ENCODE peak calls at places on chromosomes 6 and 20, in five cellular contexts. One of them, this sample, is unnamed.

GRCh38 chr20:53903652-53903987 is 166.8 kb downstream of the BCAS1 start:
- DNase-seq in NCI-H1417: no peak
- DNase-seq in NCI-H748 treated with DMSO at 0.1 percent for 48 hours: no peak
- DNase-seq in activated effector memory CD4-positive, alpha-beta T cell treated with anti-CD3 and anti-CD28 coated beads, Interleukin-2, amount 50 U/mL, for 16 hours: no peak
- DNase-seq in Kasumi-1: no peak
- DNase-seq in this sample: peak; percentile 81

GRCh38 chr6:85364354-85364753 is 85.5 kb upstream of the NT5E start:
- DNase-seq in NCI-H1417: no peak
- DNase-seq in NCI-H748 treated with DMSO at 0.1 percent for 48 hours: no peak
- DNase-seq in activated effector memory CD4-positive, alpha-beta T cell treated with anti-CD3 and anti-CD28 coated beads, Interleukin-2, amount 50 U/mL, for 16 hours: no peak
- DNase-seq in Kasumi-1: no peak
- DNase-seq in this sample: no peak

GRCh38 chr6:169167581-169168301 is 85.9 kb downstream of the THBS2 start:
- DNase-seq in NCI-H1417: no peak
- DNase-seq in NCI-H748 treated with DMSO at 0.1 percent for 48 hours: no peak
- DNase-seq in activated effector memory CD4-positive, alpha-beta T cell treated with anti-CD3 and anti-CD28 coated beads, Interleukin-2, amount 50 U/mL, for 16 hours: no peak
- DNase-seq in Kasumi-1: no peak
- DNase-seq in this sample: no peak

GRCh38 chr6:114144887-114145851 is 174.2 kb upstream of the HDAC2 start:
- DNase-seq in NCI-H1417: no peak
- DNase-seq in NCI-H748 treated with DMSO at 0.1 percent for 48 hours: no peak
- DNase-seq in activated effector memory CD4-positive, alpha-beta T cell treated with anti-CD3 and anti-CD28 coated beads, Interleukin-2, amount 50 U/mL, for 16 hours: no peak
- DNase-seq in Kasumi-1: no peak
- DNase-seq in this sample: no peak

GRCh38 chr20:49695830-49696229 is 17.8 kb downstream of the B4GALT5 start:
- DNase-seq in NCI-H1417: no peak
- DNase-seq in NCI-H748 treated with DMSO at 0.1 percent for 48 hours: no peak
- DNase-seq in activated effector memory CD4-positive, alpha-beta T cell treated with anti-CD3 and anti-CD28 coated beads, Interleukin-2, amount 50 U/mL, for 16 hours: no peak
- DNase-seq in Kasumi-1: no peak
- DNase-seq in this sample: no peak

GRCh38 chr6:166313255-166314070 is 5.3 kb upstream of the PRR18 start:
- DNase-seq in NCI-H1417: no peak
- DNase-seq in NCI-H748 treated with DMSO at 0.1 percent for 48 hours: peak; percentile 31
- DNase-seq in activated effector memory CD4-positive, alpha-beta T cell treated with anti-CD3 and anti-CD28 coated beads, Interleukin-2, amount 50 U/mL, for 16 hours: peak; percentile 71
- DNase-seq in Kasumi-1: peak; percentile 73
- DNase-seq in this sample: no peak

GRCh38 chr6:146258206-146258605 is 229.3 kb downstream of the GRM1 start:
- DNase-seq in NCI-H1417: no peak
- DNase-seq in NCI-H748 treated with DMSO at 0.1 percent for 48 hours: no peak
- DNase-seq in activated effector memory CD4-positive, alpha-beta T cell treated with anti-CD3 and anti-CD28 coated beads, Interleukin-2, amount 50 U/mL, for 16 hours: no peak
- DNase-seq in Kasumi-1: no peak
- DNase-seq in this sample: no peak

GRCh38 chr20:45957021-45957941 is 14.7 kb downstream of the ZNF335 start:
- DNase-seq in NCI-H1417: no peak
- DNase-seq in NCI-H748 treated with DMSO at 0.1 percent for 48 hours: no peak
- DNase-seq in activated effector memory CD4-positive, alpha-beta T cell treated with anti-CD3 and anti-CD28 coated beads, Interleukin-2, amount 50 U/mL, for 16 hours: peak; percentile 55
- DNase-seq in Kasumi-1: no peak
- DNase-seq in this sample: no peak

GRCh38 chr6:74731921-74732320 is 473.9 kb downstream of the COL12A1 start:
- DNase-seq in NCI-H1417: no peak
- DNase-seq in NCI-H748 treated with DMSO at 0.1 percent for 48 hours: no peak
- DNase-seq in activated effector memory CD4-positive, alpha-beta T cell treated with anti-CD3 and anti-CD28 coated beads, Interleukin-2, amount 50 U/mL, for 16 hours: no peak
- DNase-seq in Kasumi-1: no peak
- DNase-seq in this sample: no peak

GRCh38 chr6:148990427-148990826 is 243.6 kb downstream of the UST start:
- DNase-seq in NCI-H1417: no peak
- DNase-seq in NCI-H748 treated with DMSO at 0.1 percent for 48 hours: no peak
- DNase-seq in activated effector memory CD4-positive, alpha-beta T cell treated with anti-CD3 and anti-CD28 coated beads, Interleukin-2, amount 50 U/mL, for 16 hours: no peak
- DNase-seq in Kasumi-1: no peak
- DNase-seq in this sample: no peak

GRCh38 chr6:43937236-43938177 is 167.5 kb downstream of the VEGFA start:
- DNase-seq in NCI-H1417: no peak
- DNase-seq in NCI-H748 treated with DMSO at 0.1 percent for 48 hours: no peak
- DNase-seq in activated effector memory CD4-positive, alpha-beta T cell treated with anti-CD3 and anti-CD28 coated beads, Interleukin-2, amount 50 U/mL, for 16 hours: peak; percentile 17
- DNase-seq in Kasumi-1: no peak
- DNase-seq in this sample: peak; percentile 50

GRCh38 chr6:99739526-99739925 is 132.9 kb downstream of the PRDM13 start:
- DNase-seq in NCI-H1417: no peak
- DNase-seq in NCI-H748 treated with DMSO at 0.1 percent for 48 hours: no peak
- DNase-seq in activated effector memory CD4-positive, alpha-beta T cell treated with anti-CD3 and anti-CD28 coated beads, Interleukin-2, amount 50 U/mL, for 16 hours: no peak
- DNase-seq in Kasumi-1: no peak
- DNase-seq in this sample: no peak

GRCh38 chr6:117018771-117019170 is 141.7 kb downstream of the RFX6 start:
- DNase-seq in NCI-H1417: no peak
- DNase-seq in NCI-H748 treated with DMSO at 0.1 percent for 48 hours: no peak
- DNase-seq in activated effector memory CD4-positive, alpha-beta T cell treated with anti-CD3 and anti-CD28 coated beads, Interleukin-2, amount 50 U/mL, for 16 hours: no peak
- DNase-seq in Kasumi-1: no peak
- DNase-seq in this sample: no peak

GRCh38 chr6:37850243-37850642 is 30.7 kb downstream of the ZFAND3 start:
- DNase-seq in NCI-H1417: no peak
- DNase-seq in NCI-H748 treated with DMSO at 0.1 percent for 48 hours: no peak
- DNase-seq in activated effector memory CD4-positive, alpha-beta T cell treated with anti-CD3 and anti-CD28 coated beads, Interleukin-2, amount 50 U/mL, for 16 hours: no peak
- DNase-seq in Kasumi-1: no peak
- DNase-seq in this sample: no peak

GRCh38 chr20:22411568-22412450 is 172.6 kb downstream of the FOXA2 start:
- DNase-seq in NCI-H1417: no peak
- DNase-seq in NCI-H748 treated with DMSO at 0.1 percent for 48 hours: no peak
- DNase-seq in activated effector memory CD4-positive, alpha-beta T cell treated with anti-CD3 and anti-CD28 coated beads, Interleukin-2, amount 50 U/mL, for 16 hours: no peak
- DNase-seq in Kasumi-1: no peak
- DNase-seq in this sample: no peak

GRCh38 chr20:1803216-1804128 is 91.7 kb upstream of the SIRPA start:
- DNase-seq in NCI-H1417: no peak
- DNase-seq in NCI-H748 treated with DMSO at 0.1 percent for 48 hours: peak; percentile 74
- DNase-seq in activated effector memory CD4-positive, alpha-beta T cell treated with anti-CD3 and anti-CD28 coated beads, Interleukin-2, amount 50 U/mL, for 16 hours: no peak
- DNase-seq in Kasumi-1: peak; percentile 90
- DNase-seq in this sample: peak; percentile 90

GRCh38 chr6:114816678-114817077 is 473.9 kb upstream of the HS3ST5 start:
- DNase-seq in NCI-H1417: no peak
- DNase-seq in NCI-H748 treated with DMSO at 0.1 percent for 48 hours: no peak
- DNase-seq in activated effector memory CD4-positive, alpha-beta T cell treated with anti-CD3 and anti-CD28 coated beads, Interleukin-2, amount 50 U/mL, for 16 hours: no peak
- DNase-seq in Kasumi-1: no peak
- DNase-seq in this sample: no peak

GRCh38 chr6:71107935-71108420 is 151.1 kb upstream of the B3GAT2 start:
- DNase-seq in NCI-H1417: no peak
- DNase-seq in NCI-H748 treated with DMSO at 0.1 percent for 48 hours: peak; percentile 51
- DNase-seq in activated effector memory CD4-positive, alpha-beta T cell treated with anti-CD3 and anti-CD28 coated beads, Interleukin-2, amount 50 U/mL, for 16 hours: no peak
- DNase-seq in Kasumi-1: no peak
- DNase-seq in this sample: no peak

GRCh38 chr6:159455700-159456274 is 237.3 kb downstream of the SOD2 start:
- DNase-seq in NCI-H1417: no peak
- DNase-seq in NCI-H748 treated with DMSO at 0.1 percent for 48 hours: no peak
- DNase-seq in activated effector memory CD4-positive, alpha-beta T cell treated with anti-CD3 and anti-CD28 coated beads, Interleukin-2, amount 50 U/mL, for 16 hours: no peak
- DNase-seq in Kasumi-1: no peak
- DNase-seq in this sample: no peak

GRCh38 chr20:37538003-37538402 is 10.3 kb upstream of the BLCAP start:
- DNase-seq in NCI-H1417: no peak
- DNase-seq in NCI-H748 treated with DMSO at 0.1 percent for 48 hours: no peak
- DNase-seq in activated effector memory CD4-positive, alpha-beta T cell treated with anti-CD3 and anti-CD28 coated beads, Interleukin-2, amount 50 U/mL, for 16 hours: peak; percentile 28
- DNase-seq in Kasumi-1: peak; percentile 6
- DNase-seq in this sample: no peak

GRCh38 chr6:108165714-108166663 is at the start of gene NR2E1:
- DNase-seq in NCI-H1417: no peak
- DNase-seq in NCI-H748 treated with DMSO at 0.1 percent for 48 hours: peak; percentile 25
- DNase-seq in activated effector memory CD4-positive, alpha-beta T cell treated with anti-CD3 and anti-CD28 coated beads, Interleukin-2, amount 50 U/mL, for 16 hours: no peak
- DNase-seq in Kasumi-1: no peak
- DNase-seq in this sample: no peak

GRCh38 chr20:4305091-4305490 is 289.7 kb upstream of the RNF24 start:
- DNase-seq in NCI-H1417: no peak
- DNase-seq in NCI-H748 treated with DMSO at 0.1 percent for 48 hours: no peak
- DNase-seq in activated effector memory CD4-positive, alpha-beta T cell treated with anti-CD3 and anti-CD28 coated beads, Interleukin-2, amount 50 U/mL, for 16 hours: no peak
- DNase-seq in Kasumi-1: no peak
- DNase-seq in this sample: no peak

GRCh38 chr20:52200870-52201269 is 9.3 kb upstream of the ZFP64 start:
- DNase-seq in NCI-H1417: peak; percentile 44
- DNase-seq in NCI-H748 treated with DMSO at 0.1 percent for 48 hours: no peak
- DNase-seq in activated effector memory CD4-positive, alpha-beta T cell treated with anti-CD3 and anti-CD28 coated beads, Interleukin-2, amount 50 U/mL, for 16 hours: no peak
- DNase-seq in Kasumi-1: no peak
- DNase-seq in this sample: no peak

GRCh38 chr6:100346828-100347227 is 117.9 kb downstream of the SIM1 start:
- DNase-seq in NCI-H1417: no peak
- DNase-seq in NCI-H748 treated with DMSO at 0.1 percent for 48 hours: no peak
- DNase-seq in activated effector memory CD4-positive, alpha-beta T cell treated with anti-CD3 and anti-CD28 coated beads, Interleukin-2, amount 50 U/mL, for 16 hours: no peak
- DNase-seq in Kasumi-1: no peak
- DNase-seq in this sample: no peak

GRCh38 chr6:89843070-89843469 is 13.4 kb downstream of the CASP8AP2 start:
- DNase-seq in NCI-H1417: no peak
- DNase-seq in NCI-H748 treated with DMSO at 0.1 percent for 48 hours: no peak
- DNase-seq in activated effector memory CD4-positive, alpha-beta T cell treated with anti-CD3 and anti-CD28 coated beads, Interleukin-2, amount 50 U/mL, for 16 hours: no peak
- DNase-seq in Kasumi-1: no peak
- DNase-seq in this sample: no peak